ENCODE peak calls at places on chromosomes 16 and 17, in ten cellular contexts. J is stimulated activated CD4-positive, alpha-beta T cell treated with anti-CD3 and anti-CD28 coated beads, Interleukin-1b, Interleukin-23, amount 100 ng/mL, for 1 hour; M is NCI-H1092; G is AML-193; T is Caco-2; K is activated CD4-positive, alpha-beta T cell treated with anti-CD3 and anti-CD28 coated beads, Interleukin-2, amount 10 ng/mL, durations not matched to agents 24 days and 14 days; U is memory B cell; X is CD4-positive, alpha-beta T cell; B is dorsolateral prefrontal cortex; Y is HS-5. V is an unnamed sample.

GRCh38 chr16:71762186-71762585 is 37.7 kb upstream of the PHLPP2 start:
- DNase-seq in T (no peak), U (no peak), J (no peak), M (no peak), X (no peak), G (no peak), K (no peak), Y (peak), B (no peak), V (no peak)

GRCh38 chr17:65039349-65039988 is 17.1 kb downstream of the GNA13 start:
- DNase-seq in G (no peak), Y (no peak), B (no peak), K (peak), M (no peak), J (no peak), T (no peak), U (peak), X (peak), V (no peak)

GRCh38 chr17:62765351-62765750 is 42.8 kb downstream of the MARCHF10 start:
- DNase-seq in Y (no peak), T (no peak), J (no peak), M (no peak), G (no peak), X (no peak), B (no peak), U (no peak), K (no peak), V (no peak)

GRCh38 chr16:23501291-23501690 is 9.0 kb downstream of the GGA2 start:
- DNase-seq in G (no peak), K (no peak), X (no peak), Y (no peak), M (no peak), J (no peak), T (no peak), B (no peak), U (no peak), V (no peak)

GRCh38 chr17:49557204-49558024 is 18.3 kb upstream of the NXPH3 start:
- DNase-seq in T (peak), J (no peak), K (peak), U (no peak), M (peak), G (peak), Y (no peak), X (no peak), B (no peak), V (no peak)

GRCh38 chr17:78144736-78145641 is 1.2 kb upstream of the C17orf99 start:
- DNase-seq in X (no peak), M (no peak), G (no peak), B (peak), K (peak), T (peak), J (no peak), U (no peak), Y (no peak), V (no peak)

GRCh38 chr16:19520861-19521331 is 1.0 kb downstream of the GDE1 start:
- DNase-seq in M (no peak), G (no peak), K (peak), T (peak), Y (no peak), X (no peak), U (no peak), J (no peak), B (no peak), V (no peak)

GRCh38 chr16:56382901-56383355 is 42.4 kb downstream of the AMFR start:
- DNase-seq in J (no peak), Y (peak), G (no peak), M (no peak), X (no peak), K (no peak), U (no peak), B (no peak), T (no peak), V (peak)

GRCh38 chr17:21058098-21058893 is 15.5 kb upstream of the USP22 start:
- DNase-seq in T (no peak), Y (no peak), G (no peak), M (no peak), J (no peak), K (no peak), B (no peak), X (no peak), U (no peak), V (no peak)

GRCh38 chr17:10987786-10988185 is 149.9 kb upstream of the PIRT start:
- DNase-seq in X (no peak), Y (no peak), G (no peak), M (no peak), K (no peak), J (no peak), B (no peak), T (no peak), U (no peak), V (no peak)

GRCh38 chr16:20859699-20860098 is 40.5 kb downstream of the DCUN1D3 start:
- DNase-seq in B (no peak), G (no peak), J (no peak), M (no peak), K (no peak), U (no peak), T (no peak), Y (no peak), X (no peak), V (no peak)

GRCh38 chr17:17886253-17886652 is 49.5 kb upstream of the SREBF1 start:
- DNase-seq in K (no peak), U (no peak), B (no peak), M (no peak), J (no peak), G (no peak), X (no peak), Y (no peak), T (no peak), V (no peak)

GRCh38 chr17:74123350-74123749 is 80.1 kb upstream of the RPL38 start:
- DNase-seq in U (no peak), J (no peak), T (peak), K (no peak), B (no peak), M (no peak), Y (no peak), X (no peak), G (no peak), V (no peak)

GRCh38 chr16:84830765-84831384 is 11.1 kb downstream of the CRISPLD2 start:
- DNase-seq in J (no peak), Y (no peak), B (no peak), U (no peak), X (no peak), K (no peak), M (no peak), T (no peak), G (no peak), V (no peak)